ENCODE peak calls at places on chromosomes 12 and 14, in four cellular contexts. M, I, T and Q are unnamed samples.

GRCh38 chr14:98847520-98848468 is 424.2 kb downstream of the BCL11B start:
- DNase-seq in M (no peak), I (no peak), T (peak), Q (no peak)

GRCh38 chr12:113391145-113391544 is 12.5 kb downstream of the SDS start:
- DNase-seq in M (no peak), I (no peak), T (no peak), Q (no peak)

GRCh38 chr14:67133595-67134441 is 55.4 kb upstream of the GARIN2 start:
- DNase-seq in M (no peak), I (peak), T (no peak), Q (no peak)

GRCh38 chr14:24432259-24433131 is 2.7 kb downstream of the KHNYN start:
- DNase-seq in M (no peak), I (no peak), T (no peak), Q (no peak)

GRCh38 chr14:23028800-23029199 is 5.9 kb downstream of the PSMB5 start:
- DNase-seq in M (no peak), I (peak), T (no peak), Q (no peak)

GRCh38 chr14:90140956-90141316 is 79.1 kb downstream of the KCNK13 start:
- DNase-seq in M (peak), I (peak), T (no peak), Q (no peak)

GRCh38 chr12:88273450-88273849 is 131.3 kb downstream of the TMTC3 start:
- DNase-seq in M (no peak), I (no peak), T (no peak), Q (no peak)

GRCh38 chr12:4562034-4562657 is at the start of gene DYRK4:
- DNase-seq in M (no peak), I (peak), T (peak), Q (no peak)

GRCh38 chr12:12396727-12397126 is 39.8 kb downstream of the BORCS5 start:
- DNase-seq in M (no peak), I (no peak), T (no peak), Q (no peak)

GRCh38 chr12:6896846-6897435 is 7.7 kb upstream of the LRRC23 start:
- DNase-seq in M (no peak), I (no peak), T (no peak), Q (no peak)

GRCh38 chr14:64889352-64889751 is 9.6 kb upstream of the SPTB start:
- DNase-seq in M (no peak), I (no peak), T (no peak), Q (no peak)

GRCh38 chr12:65306603-65307501 is 28.4 kb downstream of the MSRB3 start:
- DNase-seq in M (peak), I (peak), T (no peak), Q (peak)

GRCh38 chr14:90191154-90191553 is 65.2 kb upstream of the PSMC1 start:
- DNase-seq in M (no peak), I (no peak), T (no peak), Q (no peak)

GRCh38 chr14:105460616-105461015 is 14.0 kb upstream of the CRIP2 start:
- DNase-seq in M (no peak), I (no peak), T (no peak), Q (no peak)

GRCh38 chr14:32650665-32651064 is 288.0 kb upstream of the NPAS3 start:
- DNase-seq in M (no peak), I (no peak), T (no peak), Q (no peak)

GRCh38 chr12:125983784-125984510 is 918.7 kb downstream of the AACS start:
- DNase-seq in M (no peak), I (no peak), T (no peak), Q (no peak)

GRCh38 chr12:113098428-113099028 is 37.0 kb downstream of the RASAL1 start:
- DNase-seq in M (peak), I (peak), T (peak), Q (peak)

GRCh38 chr12:102757154-102757873 is 159.7 kb downstream of the PAH start:
- DNase-seq in M (no peak), I (no peak), T (no peak), Q (no peak)

GRCh38 chr12:127272864-127273263 is 994.1 kb upstream of the TMEM132C start:
- DNase-seq in M (no peak), I (peak), T (no peak), Q (no peak)

GRCh38 chr14:76322594-76323220 is 53.2 kb upstream of the ESRRB start:
- DNase-seq in M (no peak), I (no peak), T (peak), Q (no peak)

GRCh38 chr14:53355581-53356112 is 202.5 kb upstream of the DDHD1 start:
- DNase-seq in M (peak), I (peak), T (no peak), Q (peak)

GRCh38 chr14:35349496-35349895 is 55.1 kb downstream of the NFKBIA start:
- DNase-seq in M (no peak), I (no peak), T (no peak), Q (no peak)

GRCh38 chr14:22296722-22297121 is 292.3 kb downstream of the DAD1 start:
- DNase-seq in M (peak), I (peak), T (no peak), Q (no peak)

GRCh38 chr14:35808076-35808657 is 928 bp downstream of the RALGAPA1 start:
- DNase-seq in M (peak), I (no peak), T (no peak), Q (no peak)

GRCh38 chr14:34484726-34485125 is 22.7 kb upstream of the SPTSSA start:
- DNase-seq in M (no peak), I (no peak), T (no peak), Q (no peak)

GRCh38 chr12:110199360-110200123 is 75.4 kb downstream of the IFT81 start:
- DNase-seq in M (peak), I (peak), T (no peak), Q (no peak)

GRCh38 chr14:96053600-96054381 is 14.6 kb downstream of the C14orf132 start:
- DNase-seq in M (peak), I (peak), T (peak), Q (no peak)

GRCh38 chr12:6263931-6264330 is 46.6 kb upstream of the PLEKHG6 start:
- DNase-seq in M (no peak), I (no peak), T (no peak), Q (no peak)

GRCh38 chr14:28652782-28653181 is 113.8 kb upstream of the FOXG1 start:
- DNase-seq in M (peak), I (peak), T (no peak), Q (no peak)

GRCh38 chr14:74402264-74403251 is 23.5 kb downstream of the SYNDIG1L start:
- DNase-seq in M (no peak), I (no peak), T (peak), Q (no peak)

GRCh38 chr12:124506145-124506831 is 61.1 kb downstream of the NCOR2 start:
- DNase-seq in M (no peak), I (peak), T (peak), Q (no peak)
- TF ChIP-seq CTCF in M (no peak), I (peak), T (no peak), Q (no peak)

GRCh38 chr12:1884651-1885050 is 33.8 kb downstream of the CACNA2D4 start:
- DNase-seq in M (no peak), I (no peak), T (peak), Q (no peak)
- TF ChIP-seq CTCF in M (no peak), I (no peak), T (no peak), Q (no peak)

GRCh38 chr14:78904094-78904493 is 733.9 kb downstream of the NRXN3 start:
- DNase-seq in M (peak), I (no peak), T (no peak), Q (no peak)
- TF ChIP-seq CTCF in M (no peak), I (no peak), T (no peak), Q (peak)

GRCh38 chr12:71236133-71236660 is 78.4 kb upstream of the TSPAN8 start:
- DNase-seq in M (no peak), I (no peak), T (no peak), Q (no peak)

GRCh38 chr12:71233083-71233482 is 75.3 kb upstream of the TSPAN8 start:
- DNase-seq in M (no peak), I (no peak), T (no peak), Q (no peak)

DNA sequence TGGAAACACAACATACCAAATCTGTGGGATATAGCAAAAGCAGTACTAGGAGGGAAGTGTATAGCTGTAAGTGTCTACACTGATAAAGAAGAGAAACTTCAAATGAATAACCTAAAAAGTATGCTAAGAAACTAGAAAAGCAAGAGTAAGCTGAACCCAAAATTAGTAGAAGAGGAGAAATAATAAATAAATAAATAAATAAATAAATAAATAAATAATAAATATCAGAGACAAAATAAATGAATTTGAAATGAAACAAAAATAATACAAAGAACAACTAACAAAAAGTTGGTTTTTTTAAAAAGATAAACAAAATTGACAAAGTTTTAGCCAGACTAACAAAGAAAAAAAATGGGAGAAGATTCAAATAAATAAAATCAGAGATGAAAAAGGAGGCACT is 72.7 kb upstream of the TSPAN8 start:
- DNase-seq in M (no peak), I (no peak), T (no peak), Q (no peak)
- TF ChIP-seq CTCF in M (no peak), I (no peak), T (no peak), Q (no peak)

DNA sequence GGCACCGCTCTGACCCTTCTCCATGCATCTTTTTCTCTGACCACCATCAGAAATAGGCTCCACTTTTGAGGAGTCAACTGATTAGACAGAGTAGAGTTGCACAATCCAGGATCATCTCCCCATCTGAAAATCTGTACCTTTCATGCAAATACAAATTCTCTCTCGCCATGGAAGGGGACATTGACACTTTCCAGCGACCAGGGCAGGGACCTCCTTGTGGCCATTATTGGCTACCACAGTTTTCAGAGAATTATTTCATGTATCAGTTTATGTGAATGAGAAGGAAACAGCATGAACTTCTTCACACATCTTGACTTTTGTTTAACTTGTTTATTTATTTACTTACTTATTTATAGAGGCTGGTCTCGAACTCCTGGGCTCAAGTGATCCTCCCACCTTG is 13.8 kb upstream of the RAN start:
- DNase-seq in M (no peak), I (no peak), T (no peak), Q (no peak)
- TF ChIP-seq CTCF in M (no peak), I (no peak), T (no peak), Q (peak)

DNA sequence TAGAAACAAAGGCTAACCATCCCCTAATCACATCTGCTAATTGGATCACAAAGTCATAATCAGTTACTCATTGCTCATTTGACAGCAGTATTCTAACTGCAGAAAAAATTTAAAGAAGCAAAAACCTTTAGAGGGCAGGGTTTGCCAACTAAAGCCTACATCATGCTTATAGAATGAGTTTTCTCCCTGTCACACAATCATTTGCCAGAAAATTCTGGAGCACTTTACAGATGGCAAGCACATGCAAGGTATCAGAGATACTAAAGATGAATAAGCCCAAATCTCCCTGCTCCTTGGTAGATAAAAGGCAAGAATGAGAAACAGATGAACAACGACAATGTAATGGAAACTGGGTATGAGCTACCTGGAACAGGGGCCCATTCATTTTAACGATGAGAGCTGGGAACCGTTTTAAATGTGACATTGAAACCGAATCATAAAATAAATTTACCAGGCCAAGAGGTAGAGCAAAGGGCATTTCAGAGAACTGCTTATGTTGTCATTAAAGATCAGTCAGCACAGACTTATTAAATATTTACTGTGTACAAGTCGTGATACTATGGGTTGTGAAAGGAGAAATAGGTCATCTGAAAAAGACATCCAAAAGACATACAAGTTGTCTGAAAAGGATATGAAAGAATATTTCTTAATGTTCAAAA is 211.4 kb upstream of the ABCD2 start:
- DNase-seq in M (no peak), I (no peak), T (no peak), Q (no peak)
- TF ChIP-seq CTCF in M (no peak), I (no peak), T (no peak), Q (no peak)